ENCODE peak calls at places on chromosomes 13 and 19, in four cellular contexts. Y is prostate gland, O is GM06990, P is lower lobe of right lung. R is an unnamed sample.
A peak's percentile ranks its signal among the peaks of the same experiment; 100 is the strongest.

GRCh38 chr13:102707465-102707864 is 12.6 kb upstream of the METTL21C start:
- DNase-seq in P (no peak), O (no peak), Y (no peak), R (no peak)

GRCh38 chr13:59176775-59177174 is 987.0 kb downstream of the DIAPH3 start:
- DNase-seq in Y (no peak), P (no peak), O (no peak), R (no peak)

GRCh38 chr19:50003810-50004419 is 21.3 kb downstream of the VRK3 start:
- DNase-seq in O (peak; percentile 61), P (no peak), Y (no peak), R (peak; percentile 19)

GRCh38 chr13:42388326-42388725 is 116.4 kb downstream of the AKAP11 start:
- DNase-seq in Y (no peak), O (no peak), P (no peak), R (no peak)

GRCh38 chr13:112244495-112245177 is 131.5 kb upstream of the SPACA7 start:
- DNase-seq in P (no peak), O (no peak), Y (no peak), R (no peak)

GRCh38 chr19:32789429-32789828 is 69.9 kb downstream of the TDRD12 start:
- DNase-seq in P (no peak), O (no peak), Y (no peak), R (no peak)

GRCh38 chr19:22256856-22257255 is 29.4 kb upstream of the ZNF729 start:
- DNase-seq in P (no peak), Y (no peak), O (no peak), R (no peak)

GRCh38 chr19:6048808-6049405 is 61.4 kb downstream of the RFX2 start:
- DNase-seq in O (peak; percentile 26), P (peak; percentile 85), Y (peak; percentile 70), R (peak; percentile 80)

GRCh38 chr13:107600986-107601385 is 614.4 kb downstream of the LIG4 start:
- DNase-seq in P (no peak), Y (no peak), O (no peak), R (no peak)

GRCh38 chr13:111951982-111952565 is 114.9 kb upstream of the SOX1 start:
- DNase-seq in Y (no peak), O (no peak), P (no peak), R (no peak)

GRCh38 chr13:102561933-102562332 is 34.9 kb upstream of the TPP2 start:
- DNase-seq in P (no peak), Y (no peak), O (no peak), R (no peak)

GRCh38 chr13:106610511-106610910 is 42.6 kb upstream of the ARGLU1 start:
- DNase-seq in Y (no peak), O (no peak), P (no peak), R (no peak)

GRCh38 chr19:1783354-1783753 is 28.7 kb downstream of the ATP8B3 start:
- DNase-seq in Y (no peak), O (no peak), P (no peak), R (no peak)

GRCh38 chr19:39053276-39054090 is 21.1 kb upstream of the FBXO27 start:
- DNase-seq in O (no peak), P (no peak), Y (no peak), R (peak; percentile 1)

GRCh38 chr13:75803175-75803611 is 167.1 kb downstream of the LMO7 start:
- DNase-seq in O (no peak), P (no peak), Y (peak; percentile 78), R (peak; percentile 45)

GRCh38 chr19:42197375-42197817 is 20.1 kb downstream of the DEDD2 start:
- DNase-seq in O (no peak), Y (no peak), P (peak; percentile 64), R (no peak)

GRCh38 chr19:45097776-45098520 is 5.0 kb downstream of the PPP1R37 start:
- DNase-seq in Y (peak; percentile 46), P (no peak), O (no peak), R (peak; percentile 51)

GRCh38 chr13:37443538-37443937 is 155.0 kb downstream of the POSTN start:
- DNase-seq in P (no peak), Y (no peak), O (no peak), R (no peak)

GRCh38 chr19:4061683-4062575 is 4.8 kb downstream of the ZBTB7A start:
- DNase-seq in P (peak; percentile 74), Y (peak; percentile 57), O (no peak), R (peak; percentile 79)

GRCh38 chr19:55646889-55647731 is 902 bp upstream of the CCDC106 start:
- DNase-seq in Y (no peak), O (no peak), P (no peak), R (no peak)

GRCh38 chr19:38211779-38212178 is 12.2 kb downstream of the DPF1 start:
- DNase-seq in Y (no peak), O (no peak), P (no peak), R (no peak)

GRCh38 chr19:48511800-48512503 is at the start of gene LMTK3:
- DNase-seq in O (peak; percentile 45), Y (no peak), P (peak; percentile 50), R (peak; percentile 38)

GRCh38 chr19:24074720-24075119 is 12.3 kb upstream of the ZNF254 start:
- DNase-seq in O (no peak), P (no peak), Y (no peak), R (no peak)

GRCh38 chr19:46745521-46746280 is at the start of gene FKRP:
- DNase-seq in O (no peak), P (no peak), Y (no peak), R (no peak)

GRCh38 chr13:60047943-60048342 is 115.8 kb downstream of the DIAPH3 start:
- DNase-seq in P (no peak), O (no peak), Y (no peak), R (no peak)

GRCh38 chr19:34474233-34474989 is 7.1 kb upstream of the WTIP start:
- DNase-seq in Y (no peak), P (no peak), O (no peak), R (no peak)

GRCh38 chr19:35436477-35437141 is 11.4 kb upstream of the FFAR2 start:
- DNase-seq in Y (no peak), P (no peak), O (no peak), R (peak; percentile 42)

GRCh38 chr13:74450976-74451375 is 316.8 kb upstream of the KLF12 start:
- DNase-seq in O (no peak), P (no peak), Y (no peak), R (no peak)

GRCh38 chr13:31982540-31982939 is 49.0 kb upstream of the FRY start:
- DNase-seq in O (no peak), P (peak; percentile 89), Y (peak; percentile 43), R (peak; percentile 81)

GRCh38 chr19:2047449-2048103 is 3.5 kb downstream of the MKNK2 start:
- DNase-seq in O (peak; percentile 22), P (peak; percentile 78), Y (no peak), R (peak; percentile 85)

GRCh38 chr19:21848706-21849105 is 12.7 kb upstream of the ZNF43 start:
- DNase-seq in P (no peak), Y (no peak), O (no peak), R (no peak)

GRCh38 chr13:32881074-32881791 is 135.0 kb upstream of the KL start:
- DNase-seq in P (no peak), O (no peak), Y (peak; percentile 47), R (no peak)

GRCh38 chr19:41172297-41173164 is 20.5 kb upstream of the CYP2S1 start:
- DNase-seq in Y (no peak), P (peak; percentile 50), O (no peak), R (no peak)

GRCh38 chr19:41174297-41174928 is 18.6 kb upstream of the CYP2S1 start:
- DNase-seq in Y (no peak), P (no peak), O (no peak), R (no peak)

DNA sequence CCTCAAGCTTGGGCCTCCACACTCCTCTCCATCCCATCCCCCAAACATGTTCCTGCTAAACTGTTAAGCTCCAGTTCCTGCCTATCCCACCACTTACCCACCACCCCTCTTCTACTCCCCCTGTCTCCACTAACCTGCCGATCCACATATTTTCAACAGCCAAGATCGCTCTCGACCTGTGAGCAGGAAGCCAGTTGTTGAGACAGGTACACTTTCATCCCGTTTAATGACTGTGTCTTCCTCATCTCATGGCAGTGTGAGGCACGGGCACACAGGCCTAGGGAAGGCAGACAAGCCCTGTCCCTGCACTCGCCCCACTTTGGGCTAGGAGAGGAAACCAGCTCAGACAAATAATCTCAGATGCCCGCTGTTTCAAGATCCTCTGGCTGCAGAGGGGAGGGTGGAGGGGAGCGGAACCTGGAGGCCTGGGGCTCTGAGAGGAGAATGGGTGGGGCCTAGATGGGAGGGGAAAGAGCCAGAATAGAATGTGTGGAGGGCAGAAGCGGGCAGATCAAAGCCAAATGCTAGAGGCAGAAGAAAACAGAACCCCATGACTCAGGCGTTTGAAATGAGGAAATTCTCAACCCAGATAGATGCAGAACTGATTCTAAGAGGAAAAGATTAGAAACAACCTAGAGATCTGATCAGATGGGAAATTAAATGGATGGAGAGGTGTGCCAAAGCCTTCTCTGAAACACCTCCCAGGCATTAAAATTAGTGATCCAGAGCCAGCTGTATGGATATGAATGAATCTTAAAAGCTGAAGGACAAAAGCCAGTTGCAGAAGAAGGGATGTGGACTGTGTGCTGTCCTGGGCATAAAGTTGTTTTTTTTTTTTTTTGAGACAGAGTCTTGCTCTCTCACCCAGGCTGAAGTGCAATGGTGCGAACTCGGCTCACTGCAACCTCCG is 16.9 kb upstream of the CYP2S1 start:
- DNase-seq in O (no peak), Y (peak; percentile 74), P (peak; percentile 83), R (peak; percentile 17)
- H3K4me3 ChIP-seq in O (no peak overlapping the region), Y (no peak overlapping the region), P (peak overlapping the region; percentile 34), R (no peak overlapping the region)

DNA sequence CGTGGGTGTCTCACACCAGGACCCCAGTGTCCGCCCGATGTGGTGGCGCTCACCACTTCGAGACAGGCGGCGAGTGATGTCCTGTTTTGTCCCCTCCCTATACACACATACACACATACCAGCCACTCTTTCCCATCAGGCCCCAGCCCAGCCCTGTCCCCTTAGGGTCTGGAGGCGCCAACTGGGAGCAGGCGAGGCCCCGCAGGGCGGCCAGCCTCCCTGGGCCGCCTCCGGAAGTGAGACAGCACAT is 38.1 kb upstream of the NANOS3 start:
- DNase-seq in Y (no peak), O (no peak), P (peak; percentile 94), R (peak; percentile 81)
- H3K36me3 ChIP-seq in Y (peaks cover 5% of the 10 kb centered on the region), O (peaks cover 10% of the 10 kb centered on the region), P (peaks cover 34% of the 10 kb centered on the region), R (no peaks in the 10 kb centered on the region)

GRCh38 chr19:18794692-18795091 is 3.6 kb upstream of the COMP start:
- DNase-seq in Y (no peak), O (no peak), P (no peak), R (no peak)

GRCh38 chr19:18791315-18791678 is 192 bp upstream of the COMP start:
- DNase-seq in P (no peak), O (no peak), Y (no peak), R (no peak)

GRCh38 chr19:18792661-18793060 is 1.6 kb upstream of the COMP start:
- DNase-seq in P (no peak), O (no peak), Y (no peak), R (no peak)

GRCh38 chr19:18794029-18794313 is 2.9 kb upstream of the COMP start:
- DNase-seq in P (no peak), O (no peak), Y (no peak), R (no peak)

GRCh38 chr19:18793144-18794028 is 2.3 kb upstream of the COMP start:
- DNase-seq in Y (no peak), P (no peak), O (no peak), R (peak; percentile 7)
- H3K27me3 ChIP-seq in Y (peaks cover 20% of the 10 kb centered on the region), P (peaks cover 90% of the 10 kb centered on the region), O (no peaks in the 10 kb centered on the region), R (peaks cover 29% of the 10 kb centered on the region)

GRCh38 chr13:94305463-94305862 is 174.0 kb downstream of the DCT start:
- DNase-seq in Y (no peak), O (no peak), P (no peak), R (no peak)
- H3K4me3 ChIP-seq in Y (no peak overlapping the region), O (no peak overlapping the region), P (no peak overlapping the region), R (no peak overlapping the region)

GRCh38 chr13:99345345-99345744 is 38.1 kb upstream of the GPR183 start:
- DNase-seq in P (no peak), Y (no peak), O (no peak), R (no peak)
- H3K36me3 ChIP-seq in P (peaks cover 84% of the 10 kb centered on the region), Y (no peaks in the 10 kb centered on the region), O (no peaks in the 10 kb centered on the region), R (no peaks in the 10 kb centered on the region)